ENCODE peak calls at places on chromosomes 7 and 10, in seven cellular contexts. One of them, this sample, is unnamed.

GRCh38 chr10:93208717-93209464 is 135.2 kb downstream of the CYP26A1 start:
- DNase-seq in stimulated activated naive B cell treated with anti-CD40 and anti-IgM and Interleukin-4, amounts not matched to agents 10 μg/mL and 1 μg/mL and 100 μg/mL, for 72 hours: no peak
- DNase-seq in NCI-H1092: no peak
- DNase-seq in colonic mucosa: no peak
- DNase-seq in fibroblast of gingiva: no peak
- DNase-seq in RWPE2: no peak
- DNase-seq in non-pigmented ciliary epithelial cell: no peak
- DNase-seq in this sample: peak; percentile 41

GRCh38 chr10:84066202-84066601 is 73.1 kb upstream of the GHITM start:
- DNase-seq in non-pigmented ciliary epithelial cell: no peak
- DNase-seq in NCI-H1092: no peak
- DNase-seq in colonic mucosa: no peak
- DNase-seq in fibroblast of gingiva: no peak
- DNase-seq in RWPE2: no peak
- DNase-seq in stimulated activated naive B cell treated with anti-CD40 and anti-IgM and Interleukin-4, amounts not matched to agents 10 μg/mL and 1 μg/mL and 100 μg/mL, for 72 hours: no peak
- DNase-seq in this sample: no peak

GRCh38 chr7:67406941-67407340 is 410.3 kb downstream of the TYW1 start:
- DNase-seq in stimulated activated naive B cell treated with anti-CD40 and anti-IgM and Interleukin-4, amounts not matched to agents 10 μg/mL and 1 μg/mL and 100 μg/mL, for 72 hours: no peak
- DNase-seq in RWPE2: no peak
- DNase-seq in non-pigmented ciliary epithelial cell: no peak
- DNase-seq in NCI-H1092: no peak
- DNase-seq in colonic mucosa: no peak
- DNase-seq in fibroblast of gingiva: no peak
- DNase-seq in this sample: no peak

GRCh38 chr10:132715791-132716680 is 69.9 kb downstream of the NKX6-2 start:
- DNase-seq in NCI-H1092: no peak
- DNase-seq in stimulated activated naive B cell treated with anti-CD40 and anti-IgM and Interleukin-4, amounts not matched to agents 10 μg/mL and 1 μg/mL and 100 μg/mL, for 72 hours: no peak
- DNase-seq in colonic mucosa: no peak
- DNase-seq in fibroblast of gingiva: no peak
- DNase-seq in non-pigmented ciliary epithelial cell: no peak
- DNase-seq in RWPE2: peak; percentile 50
- DNase-seq in this sample: peak; percentile 18

GRCh38 chr7:15581352-15581951 is 19.6 kb upstream of the AGMO start:
- DNase-seq in stimulated activated naive B cell treated with anti-CD40 and anti-IgM and Interleukin-4, amounts not matched to agents 10 μg/mL and 1 μg/mL and 100 μg/mL, for 72 hours: no peak
- DNase-seq in fibroblast of gingiva: peak; percentile 11
- DNase-seq in RWPE2: no peak
- DNase-seq in NCI-H1092: no peak
- DNase-seq in non-pigmented ciliary epithelial cell: no peak
- DNase-seq in colonic mucosa: no peak
- DNase-seq in this sample: no peak

GRCh38 chr10:77555591-77556212 is 81.9 kb downstream of the KCNMA1 start:
- DNase-seq in RWPE2: no peak
- DNase-seq in NCI-H1092: no peak
- DNase-seq in colonic mucosa: no peak
- DNase-seq in stimulated activated naive B cell treated with anti-CD40 and anti-IgM and Interleukin-4, amounts not matched to agents 10 μg/mL and 1 μg/mL and 100 μg/mL, for 72 hours: no peak
- DNase-seq in non-pigmented ciliary epithelial cell: no peak
- DNase-seq in fibroblast of gingiva: peak; percentile 56
- DNase-seq in this sample: no peak

GRCh38 chr10:66505003-66505707 is 420.7 kb upstream of the LRRTM3 start:
- DNase-seq in NCI-H1092: no peak
- DNase-seq in non-pigmented ciliary epithelial cell: no peak
- DNase-seq in stimulated activated naive B cell treated with anti-CD40 and anti-IgM and Interleukin-4, amounts not matched to agents 10 μg/mL and 1 μg/mL and 100 μg/mL, for 72 hours: no peak
- DNase-seq in colonic mucosa: no peak
- DNase-seq in RWPE2: no peak
- DNase-seq in fibroblast of gingiva: no peak
- DNase-seq in this sample: no peak

GRCh38 chr10:120327671-120328070 is 129.4 kb upstream of the PLPP4 start:
- DNase-seq in NCI-H1092: no peak
- DNase-seq in RWPE2: no peak
- DNase-seq in stimulated activated naive B cell treated with anti-CD40 and anti-IgM and Interleukin-4, amounts not matched to agents 10 μg/mL and 1 μg/mL and 100 μg/mL, for 72 hours: no peak
- DNase-seq in fibroblast of gingiva: no peak
- DNase-seq in colonic mucosa: no peak
- DNase-seq in non-pigmented ciliary epithelial cell: no peak
- DNase-seq in this sample: no peak

GRCh38 chr7:121336579-121336978 is 7.8 kb downstream of the WNT16 start:
- DNase-seq in non-pigmented ciliary epithelial cell: no peak
- DNase-seq in colonic mucosa: no peak
- DNase-seq in stimulated activated naive B cell treated with anti-CD40 and anti-IgM and Interleukin-4, amounts not matched to agents 10 μg/mL and 1 μg/mL and 100 μg/mL, for 72 hours: no peak
- DNase-seq in RWPE2: no peak
- DNase-seq in NCI-H1092: no peak
- DNase-seq in fibroblast of gingiva: no peak
- DNase-seq in this sample: no peak

GRCh38 chr10:483266-483665 is 206.2 kb downstream of the DIP2C start:
- DNase-seq in stimulated activated naive B cell treated with anti-CD40 and anti-IgM and Interleukin-4, amounts not matched to agents 10 μg/mL and 1 μg/mL and 100 μg/mL, for 72 hours: no peak
- DNase-seq in colonic mucosa: peak; percentile 6
- DNase-seq in NCI-H1092: no peak
- DNase-seq in RWPE2: no peak
- DNase-seq in fibroblast of gingiva: no peak
- DNase-seq in non-pigmented ciliary epithelial cell: no peak
- DNase-seq in this sample: no peak

GRCh38 chr10:97779492-97779891 is 7.7 kb upstream of the SFRP5 start:
- DNase-seq in RWPE2: no peak
- DNase-seq in stimulated activated naive B cell treated with anti-CD40 and anti-IgM and Interleukin-4, amounts not matched to agents 10 μg/mL and 1 μg/mL and 100 μg/mL, for 72 hours: no peak
- DNase-seq in NCI-H1092: no peak
- DNase-seq in colonic mucosa: no peak
- DNase-seq in non-pigmented ciliary epithelial cell: no peak
- DNase-seq in fibroblast of gingiva: no peak
- DNase-seq in this sample: no peak

GRCh38 chr10:49678827-49679479 is 498 bp upstream of the C10orf53 start:
- DNase-seq in stimulated activated naive B cell treated with anti-CD40 and anti-IgM and Interleukin-4, amounts not matched to agents 10 μg/mL and 1 μg/mL and 100 μg/mL, for 72 hours: no peak
- DNase-seq in RWPE2: no peak
- DNase-seq in NCI-H1092: no peak
- DNase-seq in fibroblast of gingiva: no peak
- DNase-seq in non-pigmented ciliary epithelial cell: no peak
- DNase-seq in colonic mucosa: no peak
- DNase-seq in this sample: no peak

GRCh38 chr7:87413951-87414381 is 61.5 kb downstream of the ABCB4 start:
- DNase-seq in fibroblast of gingiva: peak; percentile 64
- DNase-seq in NCI-H1092: no peak
- DNase-seq in stimulated activated naive B cell treated with anti-CD40 and anti-IgM and Interleukin-4, amounts not matched to agents 10 μg/mL and 1 μg/mL and 100 μg/mL, for 72 hours: no peak
- DNase-seq in colonic mucosa: no peak
- DNase-seq in RWPE2: no peak
- DNase-seq in non-pigmented ciliary epithelial cell: peak; percentile 32
- DNase-seq in this sample: no peak

GRCh38 chr7:121945849-121946238 is 72.9 kb downstream of the PTPRZ1 start:
- DNase-seq in RWPE2: no peak
- DNase-seq in colonic mucosa: no peak
- DNase-seq in stimulated activated naive B cell treated with anti-CD40 and anti-IgM and Interleukin-4, amounts not matched to agents 10 μg/mL and 1 μg/mL and 100 μg/mL, for 72 hours: no peak
- DNase-seq in fibroblast of gingiva: no peak
- DNase-seq in non-pigmented ciliary epithelial cell: no peak
- DNase-seq in NCI-H1092: no peak
- DNase-seq in this sample: no peak

GRCh38 chr7:44559485-44559884 is 14.2 kb downstream of the DDX56 start:
- DNase-seq in fibroblast of gingiva: no peak
- DNase-seq in colonic mucosa: no peak
- DNase-seq in stimulated activated naive B cell treated with anti-CD40 and anti-IgM and Interleukin-4, amounts not matched to agents 10 μg/mL and 1 μg/mL and 100 μg/mL, for 72 hours: no peak
- DNase-seq in NCI-H1092: no peak
- DNase-seq in non-pigmented ciliary epithelial cell: no peak
- DNase-seq in RWPE2: no peak
- DNase-seq in this sample: no peak

GRCh38 chr10:32454148-32454547 is 8.2 kb downstream of the CCDC7 start:
- DNase-seq in stimulated activated naive B cell treated with anti-CD40 and anti-IgM and Interleukin-4, amounts not matched to agents 10 μg/mL and 1 μg/mL and 100 μg/mL, for 72 hours: no peak
- DNase-seq in colonic mucosa: no peak
- DNase-seq in fibroblast of gingiva: no peak
- DNase-seq in NCI-H1092: no peak
- DNase-seq in RWPE2: no peak
- DNase-seq in non-pigmented ciliary epithelial cell: no peak
- DNase-seq in this sample: no peak

GRCh38 chr7:116785851-116786250 is 76.5 kb upstream of the CAPZA2 start:
- DNase-seq in NCI-H1092: no peak
- DNase-seq in colonic mucosa: no peak
- DNase-seq in stimulated activated naive B cell treated with anti-CD40 and anti-IgM and Interleukin-4, amounts not matched to agents 10 μg/mL and 1 μg/mL and 100 μg/mL, for 72 hours: no peak
- DNase-seq in non-pigmented ciliary epithelial cell: no peak
- DNase-seq in RWPE2: no peak
- DNase-seq in fibroblast of gingiva: no peak
- DNase-seq in this sample: no peak

GRCh38 chr10:79260803-79261740 is 86.2 kb upstream of the PPIF start:
- DNase-seq in NCI-H1092: peak; percentile 39
- DNase-seq in non-pigmented ciliary epithelial cell: no peak
- DNase-seq in RWPE2: no peak
- DNase-seq in fibroblast of gingiva: no peak
- DNase-seq in colonic mucosa: no peak
- DNase-seq in stimulated activated naive B cell treated with anti-CD40 and anti-IgM and Interleukin-4, amounts not matched to agents 10 μg/mL and 1 μg/mL and 100 μg/mL, for 72 hours: no peak
- DNase-seq in this sample: no peak

GRCh38 chr7:30470163-30470770 is 8.3 kb downstream of the NOD1 start:
- DNase-seq in fibroblast of gingiva: peak; percentile 39
- DNase-seq in non-pigmented ciliary epithelial cell: no peak
- DNase-seq in stimulated activated naive B cell treated with anti-CD40 and anti-IgM and Interleukin-4, amounts not matched to agents 10 μg/mL and 1 μg/mL and 100 μg/mL, for 72 hours: no peak
- DNase-seq in colonic mucosa: no peak
- DNase-seq in NCI-H1092: peak; percentile 31
- DNase-seq in RWPE2: no peak
- DNase-seq in this sample: peak; percentile 74

GRCh38 chr7:55400191-55400590 is 35.1 kb downstream of the LANCL2 start:
- DNase-seq in RWPE2: no peak
- DNase-seq in NCI-H1092: no peak
- DNase-seq in fibroblast of gingiva: peak; percentile 51
- DNase-seq in colonic mucosa: no peak
- DNase-seq in non-pigmented ciliary epithelial cell: no peak
- DNase-seq in stimulated activated naive B cell treated with anti-CD40 and anti-IgM and Interleukin-4, amounts not matched to agents 10 μg/mL and 1 μg/mL and 100 μg/mL, for 72 hours: no peak
- DNase-seq in this sample: no peak

GRCh38 chr10:124125305-124126116 is 32.1 kb upstream of the CHST15 start:
- DNase-seq in fibroblast of gingiva: no peak
- DNase-seq in NCI-H1092: no peak
- DNase-seq in colonic mucosa: no peak
- DNase-seq in RWPE2: no peak
- DNase-seq in non-pigmented ciliary epithelial cell: peak; percentile 8
- DNase-seq in stimulated activated naive B cell treated with anti-CD40 and anti-IgM and Interleukin-4, amounts not matched to agents 10 μg/mL and 1 μg/mL and 100 μg/mL, for 72 hours: no peak
- DNase-seq in this sample: no peak

GRCh38 chr7:2471022-2471329 is 5.2 kb downstream of the GRIFIN start:
- DNase-seq in stimulated activated naive B cell treated with anti-CD40 and anti-IgM and Interleukin-4, amounts not matched to agents 10 μg/mL and 1 μg/mL and 100 μg/mL, for 72 hours: no peak
- DNase-seq in NCI-H1092: no peak
- DNase-seq in colonic mucosa: no peak
- DNase-seq in RWPE2: peak; percentile 71
- DNase-seq in fibroblast of gingiva: no peak
- DNase-seq in non-pigmented ciliary epithelial cell: peak; percentile 30
- DNase-seq in this sample: no peak

GRCh38 chr7:95684505-95684904 is 87.8 kb upstream of the DYNC1I1 start:
- DNase-seq in fibroblast of gingiva: no peak
- DNase-seq in non-pigmented ciliary epithelial cell: no peak
- DNase-seq in NCI-H1092: no peak
- DNase-seq in colonic mucosa: no peak
- DNase-seq in RWPE2: no peak
- DNase-seq in stimulated activated naive B cell treated with anti-CD40 and anti-IgM and Interleukin-4, amounts not matched to agents 10 μg/mL and 1 μg/mL and 100 μg/mL, for 72 hours: no peak
- DNase-seq in this sample: no peak

GRCh38 chr10:122930140-122930539 is 19.7 kb downstream of the FAM24A start:
- DNase-seq in non-pigmented ciliary epithelial cell: no peak
- DNase-seq in RWPE2: no peak
- DNase-seq in fibroblast of gingiva: no peak
- DNase-seq in stimulated activated naive B cell treated with anti-CD40 and anti-IgM and Interleukin-4, amounts not matched to agents 10 μg/mL and 1 μg/mL and 100 μg/mL, for 72 hours: no peak
- DNase-seq in NCI-H1092: no peak
- DNase-seq in colonic mucosa: no peak
- DNase-seq in this sample: no peak

GRCh38 chr10:27158421-27158820 is 3.3 kb downstream of the MASTL start:
- DNase-seq in RWPE2: no peak
- DNase-seq in stimulated activated naive B cell treated with anti-CD40 and anti-IgM and Interleukin-4, amounts not matched to agents 10 μg/mL and 1 μg/mL and 100 μg/mL, for 72 hours: no peak
- DNase-seq in colonic mucosa: no peak
- DNase-seq in fibroblast of gingiva: no peak
- DNase-seq in NCI-H1092: no peak
- DNase-seq in non-pigmented ciliary epithelial cell: no peak
- DNase-seq in this sample: no peak

This sample was measured in left cardiac atrium.